ENCODE peak calls at places on chromosome 18, in five cellular contexts. D is cardiac muscle cell, V is Calu3, O is breast epithelium, S is Panc1. R is an unnamed sample.

GRCh38 chr18:13486686-13487085 is 239.7 kb downstream of the FAM210A start:
- DNase-seq in D (no peak), V (no peak), O (no peak), S (no peak), R (no peak)

GRCh38 chr18:39685303-39685902 is 2119.8 kb upstream of the CELF4 start:
- DNase-seq in D (no peak), V (no peak), O (no peak), S (no peak), R (no peak)

GRCh38 chr18:53946561-53946960 is 277.9 kb downstream of the MBD2 start:
- DNase-seq in D (peak), V (no peak), O (no peak), S (no peak), R (no peak)

GRCh38 chr18:50866765-50867164 is 12.2 kb upstream of the ME2 start:
- DNase-seq in D (peak), V (no peak), O (no peak), S (no peak), R (no peak)

GRCh38 chr18:46469186-46469915 is 187.7 kb downstream of the LOXHD1 start:
- DNase-seq in D (no peak), V (no peak), O (peak), S (no peak), R (no peak)

GRCh38 chr18:62384610-62385097 is 59.5 kb downstream of the TNFRSF11A start:
- DNase-seq in D (peak), V (no peak), O (no peak), S (no peak), R (no peak)

GRCh38 chr18:26462304-26462703 is 86.0 kb downstream of the KCTD1 start:
- DNase-seq in D (no peak), V (no peak), O (no peak), S (no peak), R (no peak)

GRCh38 chr18:79904357-79905147 is 46.9 kb downstream of the SLC66A2 start:
- DNase-seq in D (no peak), V (no peak), O (no peak), S (no peak), R (no peak)

GRCh38 chr18:55404811-55405654 is 183.0 kb downstream of the TCF4 start:
- DNase-seq in D (peak), V (no peak), O (no peak), S (no peak), R (no peak)

GRCh38 chr18:22800551-22800951 is 132.6 kb upstream of the RBBP8 start:
- DNase-seq in D (peak), V (no peak), O (no peak), S (no peak), R (no peak)

GRCh38 chr18:62963522-62963921 is 248.2 kb downstream of the PHLPP1 start:
- DNase-seq in D (no peak), V (no peak), O (no peak), S (no peak), R (no peak)

GRCh38 chr18:24704921-24705620 is 244.6 kb downstream of the HRH4 start:
- DNase-seq in D (no peak), V (no peak), O (no peak), S (no peak), R (no peak)

GRCh38 chr18:76450912-76451421 is 44.1 kb downstream of the ZNF516 start:
- DNase-seq in D (peak), V (peak), O (no peak), S (no peak), R (no peak)

GRCh38 chr18:48037481-48038271 is 107.2 kb upstream of the SMAD2 start:
- DNase-seq in D (peak), V (peak), O (peak), S (no peak), R (peak)

GRCh38 chr18:78960709-78961108 is 18.9 kb upstream of the SALL3 start:
- DNase-seq in D (no peak), V (no peak), O (no peak), S (no peak), R (no peak)

GRCh38 chr18:56825312-56825711 is 174.2 kb downstream of the WDR7 start:
- DNase-seq in D (no peak), V (no peak), O (no peak), S (no peak), R (no peak)

GRCh38 chr18:11407900-11408299 is 201.5 kb upstream of the SLC35G4 start:
- DNase-seq in D (peak), V (no peak), O (no peak), S (no peak), R (no peak)

GRCh38 chr18:42561521-42561920 is 554.0 kb downstream of the RIT2 start:
- DNase-seq in D (no peak), V (no peak), O (no peak), S (no peak), R (no peak)

GRCh38 chr18:10182009-10182624 is 268.3 kb downstream of the VAPA start:
- DNase-seq in D (no peak), V (peak), O (no peak), S (no peak), R (no peak)

GRCh38 chr18:52844323-52844722 is 504.3 kb downstream of the DCC start:
- DNase-seq in D (no peak), V (no peak), O (no peak), S (no peak), R (no peak)

GRCh38 chr18:34741401-34741800 is 31.3 kb downstream of the DTNA start:
- DNase-seq in D (no peak), V (no peak), O (no peak), S (no peak), R (no peak)

GRCh38 chr18:26471027-26471426 is 77.3 kb downstream of the KCTD1 start:
- DNase-seq in D (peak), V (peak), O (no peak), S (no peak), R (no peak)

GRCh38 chr18:75344161-75344560 is 83.3 kb downstream of the SMIM21 start:
- DNase-seq in D (no peak), V (no peak), O (no peak), S (no peak), R (no peak)
- TF ChIP-seq CTCF in D (no peak), V (no peak), O (no peak), S (no peak), R (no peak)

DNA sequence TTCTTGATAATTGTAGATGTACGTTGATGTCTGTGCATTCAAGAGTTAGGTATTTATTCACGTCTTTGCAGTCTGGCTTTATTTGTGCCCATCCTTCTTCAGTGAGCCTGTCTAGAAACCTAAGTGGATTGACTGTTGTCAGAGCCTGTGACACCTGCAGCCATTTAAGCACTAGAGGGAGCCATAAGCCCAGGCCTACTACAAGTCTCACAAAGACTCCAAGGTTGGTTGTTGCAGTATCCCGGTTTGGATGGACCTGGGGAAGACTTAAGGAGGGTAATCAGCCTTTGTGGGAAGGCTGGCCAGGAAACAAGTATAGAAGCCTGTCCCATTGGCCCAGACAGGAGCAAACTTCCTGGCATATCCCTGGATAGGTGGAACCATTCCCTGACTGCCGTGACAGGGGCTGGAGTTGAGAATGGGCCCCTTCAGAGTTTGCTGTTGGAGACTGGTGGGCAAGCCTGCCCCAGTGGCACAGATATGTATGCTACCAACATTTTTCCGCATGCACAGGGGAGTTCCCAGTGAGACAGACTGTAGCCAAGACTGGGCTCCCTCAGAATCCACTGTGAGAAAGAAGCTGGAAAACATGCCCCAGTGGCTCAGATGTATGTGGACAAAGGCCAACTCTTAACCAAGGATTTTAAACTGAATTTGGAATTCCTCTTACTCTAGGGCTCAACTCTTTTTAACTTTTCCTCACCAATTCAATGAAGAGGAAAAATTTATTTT is 9.3 kb upstream of the LRRC30 start:
- DNase-seq in D (peak), V (peak), O (no peak), S (peak), R (peak)
- TF ChIP-seq CTCF in D (peak), V (peak), O (no peak), S (peak), R (peak)

GRCh38 chr18:4181882-4182568 is 273.1 kb downstream of the DLGAP1 start:
- DNase-seq in D (no peak), V (no peak), O (no peak), S (no peak), R (no peak)
- TF ChIP-seq CTCF in D (no peak), V (no peak), O (no peak), S (peak), R (no peak)

DNA sequence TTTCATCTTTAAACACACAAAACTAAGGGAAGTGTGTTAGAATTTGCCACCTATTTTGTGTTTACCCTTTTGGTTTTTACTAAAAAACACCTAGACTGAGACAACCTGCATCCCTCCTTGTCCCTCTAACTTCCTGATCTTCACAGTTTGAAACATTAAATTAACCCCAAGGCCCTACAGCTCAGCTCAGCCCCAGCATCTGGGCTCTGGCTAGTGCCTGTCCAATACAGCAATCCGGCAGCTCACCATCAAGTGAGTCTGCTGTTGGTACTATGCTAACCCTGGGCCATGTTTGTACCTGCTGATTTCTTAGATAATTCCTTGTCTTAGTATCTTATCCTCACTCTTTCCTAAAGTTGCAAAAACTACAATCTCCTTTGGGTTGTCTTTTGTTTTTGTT is 162.4 kb downstream of the DSEL start:
- DNase-seq in D (no peak), V (no peak), O (no peak), S (no peak), R (no peak)
- TF ChIP-seq CTCF in D (no peak), V (no peak), O (no peak), S (no peak), R (no peak)

DNA sequence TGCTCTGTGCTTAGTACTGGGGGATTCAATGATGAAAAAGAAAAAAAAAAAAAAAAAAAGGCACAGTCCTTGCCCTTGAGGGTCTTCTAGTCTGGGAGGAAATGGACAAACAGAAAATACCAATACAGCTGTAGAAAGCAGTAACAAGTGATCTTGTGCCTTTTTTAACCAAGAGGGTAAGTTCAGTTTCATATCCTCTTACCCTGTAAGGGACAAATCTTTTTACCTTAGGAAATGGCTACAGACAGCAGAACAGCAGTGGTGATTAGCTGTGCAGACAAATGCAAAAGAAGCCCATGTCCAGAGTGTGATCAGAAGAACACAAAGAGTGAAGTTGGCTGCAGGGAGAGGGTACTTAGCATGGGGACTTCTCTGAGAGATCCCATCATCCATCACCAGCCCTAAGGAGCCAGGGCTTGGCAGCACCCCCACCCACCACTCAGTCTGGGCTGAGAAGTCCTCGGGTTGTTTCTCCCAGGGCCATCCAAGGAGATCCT is 102.9 kb downstream of the ALPK2 start:
- DNase-seq in D (no peak), V (no peak), O (no peak), S (no peak), R (no peak)
- TF ChIP-seq CTCF in D (no peak), V (no peak), O (no peak), S (no peak), R (no peak)

GRCh38 chr18:31511098-31511497 is 13.1 kb downstream of the DSG2 start:
- DNase-seq in D (no peak), V (no peak), O (no peak), S (peak), R (no peak)
- TF ChIP-seq CTCF in D (peak), V (no peak), O (no peak), S (peak), R (no peak)

GRCh38 chr18:31610841-31611240 is 19.2 kb downstream of the TTR start:
- DNase-seq in D (peak), V (peak), O (no peak), S (no peak), R (peak)
- TF ChIP-seq CTCF in D (peak), V (peak), O (no peak), S (no peak), R (peak)

R was measured in glutamatergic neuron.